ENCODE peak calls at places on chromosomes 16 and 17, in four cellular contexts. One of them, this sample, is unnamed.

GRCh38 chr16:68642436-68643064 is 2.6 kb upstream of the CDH3 start:
- DNase-seq in HCT116: no peak
- DNase-seq in stomach: no peak
- DNase-seq in GM12878: no peak
- DNase-seq in this sample: peak; percentile 70

GRCh38 chr17:63497708-63498483 is 21.0 kb downstream of the ACE start:
- DNase-seq in GM12878: no peak
- DNase-seq in stomach: no peak
- DNase-seq in HCT116: peak; percentile 24
- DNase-seq in this sample: peak; percentile 35

GRCh38 chr17:35588196-35588920 is 1.2 kb downstream of the AP2B1 start:
- DNase-seq in HCT116: peak; percentile 73
- DNase-seq in GM12878: no peak
- DNase-seq in stomach: no peak
- DNase-seq in this sample: no peak

GRCh38 chr16:77396461-77396860 is 38.4 kb downstream of the ADAMTS18 start:
- DNase-seq in GM12878: no peak
- DNase-seq in HCT116: no peak
- DNase-seq in stomach: no peak
- DNase-seq in this sample: no peak

GRCh38 chr17:59024916-59025315 is 81.8 kb downstream of the TRIM37 start:
- DNase-seq in GM12878: no peak
- DNase-seq in stomach: no peak
- DNase-seq in HCT116: no peak
- DNase-seq in this sample: no peak

GRCh38 chr16:2859686-2860265 is 1.8 kb upstream of the PRSS22 start:
- DNase-seq in stomach: no peak
- DNase-seq in HCT116: no peak
- DNase-seq in GM12878: no peak
- DNase-seq in this sample: no peak

GRCh38 chr16:5065368-5065767 is 388 bp downstream of the C16orf89 start:
- DNase-seq in GM12878: no peak
- DNase-seq in HCT116: no peak
- DNase-seq in stomach: no peak
- DNase-seq in this sample: no peak

GRCh38 chr17:65173284-65173793 is 36.2 kb downstream of the RGS9 start:
- DNase-seq in stomach: peak; percentile 42
- DNase-seq in GM12878: no peak
- DNase-seq in HCT116: no peak
- DNase-seq in this sample: no peak

DNA sequence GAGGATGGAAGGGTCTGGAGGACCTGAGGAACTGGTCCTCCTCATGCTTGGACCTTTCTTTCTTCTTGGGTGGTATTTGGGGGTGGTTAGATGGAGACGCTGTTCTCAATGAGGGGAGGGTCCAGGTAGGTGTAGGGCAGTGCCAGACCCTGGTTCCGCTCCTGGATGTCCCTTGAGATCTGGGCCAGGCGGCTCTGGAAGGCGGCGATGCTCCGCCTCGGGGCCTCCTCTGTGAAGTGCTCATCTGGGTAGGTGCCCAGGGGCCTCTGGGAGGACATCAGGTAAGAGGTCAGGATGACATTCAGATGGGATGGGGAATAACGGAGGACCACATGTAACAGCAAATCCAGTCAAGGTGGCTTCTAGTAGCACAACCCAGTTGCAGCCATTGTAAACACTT is 9.0 kb upstream of the ALOX12B start:
- DNase-seq in stomach: no peak
- DNase-seq in HCT116: no peak
- DNase-seq in GM12878: no peak
- DNase-seq in this sample: no peak
- TF ChIP-seq CTCF in stomach: no peak
- TF ChIP-seq CTCF in HCT116: no peak
- TF ChIP-seq CTCF in GM12878: no peak
- TF ChIP-seq CTCF in this sample: no peak

GRCh38 chr16:30418350-30419181 is 11.2 kb downstream of the ZNF771 start:
- DNase-seq in HCT116: no peak
- DNase-seq in stomach: no peak
- DNase-seq in GM12878: no peak
- DNase-seq in this sample: no peak
- TF ChIP-seq CTCF in HCT116: no peak
- TF ChIP-seq CTCF in stomach: no peak
- TF ChIP-seq CTCF in GM12878: no peak
- TF ChIP-seq CTCF in this sample: no peak

GRCh38 chr16:88945473-88945872 is 31.5 kb downstream of the CBFA2T3 start:
- DNase-seq in HCT116: no peak
- DNase-seq in GM12878: no peak
- DNase-seq in stomach: no peak
- DNase-seq in this sample: no peak

GRCh38 chr16:88953003-88953690 is 23.9 kb downstream of the CBFA2T3 start:
- DNase-seq in stomach: no peak
- DNase-seq in GM12878: no peak
- DNase-seq in HCT116: no peak
- DNase-seq in this sample: no peak

GRCh38 chr16:88951989-88952388 is 25.0 kb downstream of the CBFA2T3 start:
- DNase-seq in GM12878: no peak
- DNase-seq in HCT116: no peak
- DNase-seq in stomach: no peak
- DNase-seq in this sample: no peak

GRCh38 chr16:88951501-88951900 is 25.5 kb downstream of the CBFA2T3 start:
- DNase-seq in HCT116: no peak
- DNase-seq in stomach: no peak
- DNase-seq in GM12878: no peak
- DNase-seq in this sample: no peak

DNA sequence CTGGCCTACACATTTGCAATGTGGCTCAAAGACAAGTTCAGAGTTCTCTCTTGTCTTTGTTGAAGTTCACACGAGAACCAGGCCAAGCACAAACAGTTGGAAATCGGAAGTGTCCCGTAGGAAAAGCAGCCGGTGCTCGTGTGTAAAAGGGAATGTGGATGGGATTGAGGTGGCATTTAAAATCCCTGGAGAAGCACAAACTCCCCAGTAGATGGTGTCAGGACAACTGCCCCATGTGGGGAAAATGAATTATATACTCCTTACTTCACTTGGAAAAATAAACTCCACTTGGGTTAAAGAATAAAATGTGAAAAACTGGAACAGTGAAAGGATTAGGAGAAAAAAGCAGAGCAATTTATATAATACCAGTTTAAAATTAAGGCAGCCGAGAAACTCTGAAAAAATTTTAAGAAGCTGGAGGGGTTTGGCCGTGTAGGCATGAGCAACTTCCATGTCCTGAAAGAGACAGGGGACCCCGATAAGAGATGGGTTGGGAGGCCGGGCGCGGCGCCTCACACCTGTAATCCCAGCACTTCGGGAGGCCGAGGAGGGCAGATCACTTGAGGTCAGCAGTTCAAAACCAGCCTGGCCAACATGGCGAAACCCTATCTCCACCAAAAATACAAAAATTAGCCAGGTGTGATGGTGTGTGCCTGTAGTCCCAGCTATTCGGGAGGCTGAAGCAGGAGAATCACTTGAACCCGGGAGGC is 28.1 kb downstream of the CBFA2T3 start:
- DNase-seq in HCT116: no peak
- DNase-seq in stomach: no peak
- DNase-seq in GM12878: no peak
- DNase-seq in this sample: no peak
- TF ChIP-seq CTCF in HCT116: peak; percentile 35
- TF ChIP-seq CTCF in stomach: no peak
- TF ChIP-seq CTCF in GM12878: no peak
- TF ChIP-seq CTCF in this sample: no peak

GRCh38 chr16:30430428-30430970 is 669 bp upstream of the DCTPP1 start:
- DNase-seq in HCT116: no peak
- DNase-seq in stomach: no peak
- DNase-seq in GM12878: no peak
- DNase-seq in this sample: peak; percentile 32
- TF ChIP-seq CTCF in HCT116: no peak
- TF ChIP-seq CTCF in stomach: peak; percentile 45
- TF ChIP-seq CTCF in GM12878: no peak
- TF ChIP-seq CTCF in this sample: no peak

GRCh38 chr17:73357981-73358380 is 46.2 kb upstream of the CDC42EP4 start:
- DNase-seq in HCT116: no peak
- DNase-seq in GM12878: no peak
- DNase-seq in stomach: no peak
- DNase-seq in this sample: no peak

GRCh38 chr17:73360961-73361761 is 49.4 kb upstream of the CDC42EP4 start:
- DNase-seq in HCT116: no peak
- DNase-seq in GM12878: no peak
- DNase-seq in stomach: no peak
- DNase-seq in this sample: peak; percentile 88

GRCh38 chr17:73358668-73359067 is 46.9 kb upstream of the CDC42EP4 start:
- DNase-seq in HCT116: no peak
- DNase-seq in stomach: no peak
- DNase-seq in GM12878: no peak
- DNase-seq in this sample: no peak

GRCh38 chr17:73359255-73359816 is 47.5 kb upstream of the CDC42EP4 start:
- DNase-seq in HCT116: no peak
- DNase-seq in stomach: no peak
- DNase-seq in GM12878: no peak
- DNase-seq in this sample: no peak

DNA sequence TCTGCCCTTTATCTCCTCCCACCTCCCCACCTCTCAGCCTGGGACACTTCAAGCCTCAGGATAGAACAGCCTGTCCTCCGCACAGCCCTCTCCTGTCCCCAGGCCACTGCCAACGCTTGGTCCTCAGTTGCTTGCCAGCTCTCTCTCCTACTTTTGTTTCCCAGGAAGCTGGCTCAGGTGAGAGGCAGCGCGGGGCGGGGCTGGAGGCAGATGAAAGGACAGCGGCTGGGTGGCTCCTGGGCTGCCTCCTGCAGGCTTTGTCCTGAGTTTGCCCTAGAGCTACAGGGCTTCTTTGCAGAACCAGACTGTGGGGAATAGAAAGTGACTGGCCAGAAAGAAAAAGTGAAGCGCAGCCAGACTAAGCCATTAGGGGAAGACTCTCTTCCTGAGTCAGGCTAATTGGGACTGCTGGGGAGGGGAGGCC is 48.2 kb upstream of the CDC42EP4 start:
- DNase-seq in HCT116: peak; percentile 59
- DNase-seq in stomach: peak; percentile 93
- DNase-seq in GM12878: no peak
- DNase-seq in this sample: no peak
- TF ChIP-seq CTCF in HCT116: peak; percentile 53
- TF ChIP-seq CTCF in stomach: peak; percentile 33
- TF ChIP-seq CTCF in GM12878: no peak
- TF ChIP-seq CTCF in this sample: no peak

GRCh38 chr16:80974649-80975376 is 31.9 kb downstream of the CMC2 start:
- DNase-seq in stomach: no peak
- DNase-seq in HCT116: peak; percentile 12
- DNase-seq in GM12878: no peak
- DNase-seq in this sample: no peak
- TF ChIP-seq CTCF in stomach: no peak
- TF ChIP-seq CTCF in HCT116: peak; percentile 62
- TF ChIP-seq CTCF in GM12878: peak; percentile 26
- TF ChIP-seq CTCF in this sample: peak; percentile 46

This sample was measured in nephron progenitor cell.